ENCODE peak calls at places on chromosome 7, in seven cellular contexts. M, N, U, G, P, X and J are unnamed samples.

GRCh38 chr7:37757563-37757962 is 74.0 kb downstream of the GPR141 start:
- DNase-seq in P (no peak), N (no peak), G (no peak), M (no peak), U (no peak), X (no peak), J (no peak)

GRCh38 chr7:16504019-16504418 is 22.6 kb upstream of the LRRC72 start:
- DNase-seq in U (no peak), X (no peak), G (no peak), N (no peak), P (no peak), M (no peak), J (no peak)

GRCh38 chr7:38411404-38411803 is 138.0 kb upstream of the TARP start:
- DNase-seq in G (no peak), M (no peak), N (no peak), X (no peak), P (no peak), U (peak), J (no peak)

GRCh38 chr7:102122026-102122425 is 164.6 kb upstream of the SH2B2 start:
- DNase-seq in G (no peak), U (no peak), X (no peak), N (no peak), P (no peak), M (no peak), J (no peak)

GRCh38 chr7:81232084-81232799 is 313.4 kb upstream of the SEMA3C start:
- DNase-seq in U (no peak), X (no peak), N (no peak), M (no peak), G (no peak), P (no peak), J (no peak)

GRCh38 chr7:55360486-55360885 is 4.7 kb upstream of the LANCL2 start:
- DNase-seq in M (no peak), X (no peak), U (no peak), P (no peak), G (no peak), N (no peak), J (no peak)

GRCh38 chr7:66950311-66950710 is 29.3 kb downstream of the TMEM248 start:
- DNase-seq in P (no peak), X (no peak), M (no peak), U (peak), N (no peak), G (no peak), J (no peak)

GRCh38 chr7:137109966-137110930 is 233.3 kb downstream of the PTN start:
- DNase-seq in U (no peak), G (no peak), M (no peak), P (no peak), X (no peak), N (no peak), J (no peak)

GRCh38 chr7:117665393-117665792 is 185.6 kb downstream of the CFTR start:
- DNase-seq in U (no peak), P (no peak), X (no peak), M (no peak), G (no peak), N (no peak), J (no peak)

GRCh38 chr7:12025246-12025645 is 185.8 kb upstream of the TMEM106B start:
- DNase-seq in P (no peak), G (no peak), N (no peak), X (no peak), U (no peak), M (no peak), J (no peak)

GRCh38 chr7:77199008-77199966 is at the start of gene FGL2:
- DNase-seq in U (no peak), M (peak), P (no peak), N (no peak), X (no peak), G (peak), J (no peak)

GRCh38 chr7:142176901-142177300 is 65.4 kb downstream of the MGAM2 start:
- DNase-seq in G (no peak), P (no peak), U (no peak), X (no peak), N (no peak), M (no peak), J (no peak)

GRCh38 chr7:79282051-79282694 is 171.3 kb downstream of the MAGI2 start:
- DNase-seq in X (no peak), G (no peak), U (peak), N (no peak), P (peak), M (peak), J (no peak)

GRCh38 chr7:150377116-150377979 is 1.8 kb upstream of the ZNF775 start:
- DNase-seq in N (peak), P (no peak), X (no peak), U (no peak), G (no peak), M (no peak), J (no peak)

GRCh38 chr7:140304071-140304799 is 94.1 kb downstream of the SLC37A3 start:
- DNase-seq in U (peak), X (no peak), P (no peak), G (no peak), M (no peak), N (peak), J (no peak)

GRCh38 chr7:140517546-140518369 is 38.5 kb upstream of the MKRN1 start:
- DNase-seq in N (peak), P (peak), M (peak), X (peak), G (peak), U (peak), J (peak)

GRCh38 chr7:14385074-14385473 is 395.6 kb upstream of the ETV1 start:
- DNase-seq in N (no peak), G (no peak), X (no peak), U (no peak), P (no peak), M (no peak), J (no peak)

GRCh38 chr7:28488061-28488791 is 75.9 kb downstream of the CREB5 start:
- DNase-seq in M (no peak), U (no peak), G (no peak), N (no peak), X (no peak), P (no peak), J (no peak)

GRCh38 chr7:27141138-27141537 is 2.3 kb downstream of the HOXA5 start:
- DNase-seq in M (no peak), N (no peak), X (no peak), U (no peak), G (no peak), P (no peak), J (no peak)

GRCh38 chr7:30434140-30434799 is 44.3 kb downstream of the NOD1 start:
- DNase-seq in G (no peak), P (no peak), U (no peak), X (no peak), M (no peak), N (peak), J (no peak)

GRCh38 chr7:154427527-154427926 is 375.3 kb downstream of the DPP6 start:
- DNase-seq in G (no peak), M (no peak), X (no peak), P (no peak), U (no peak), N (no peak), J (no peak)

GRCh38 chr7:80127412-80128150 is 7.0 kb upstream of the GNAI1 start:
- DNase-seq in X (no peak), M (no peak), U (no peak), N (no peak), G (no peak), P (no peak), J (no peak)

GRCh38 chr7:139867847-139868246 is 38.8 kb downstream of the TBXAS1 start:
- DNase-seq in U (no peak), M (no peak), G (no peak), X (no peak), P (no peak), N (no peak), J (no peak)

GRCh38 chr7:6271091-6271658 is 1.2 kb downstream of the CYTH3 start:
- DNase-seq in U (no peak), X (no peak), N (peak), P (no peak), G (peak), M (peak), J (no peak)

GRCh38 chr7:99597762-99598501 is at the start of gene TMEM225B:
- DNase-seq in P (no peak), N (no peak), M (no peak), U (no peak), G (no peak), X (no peak), J (no peak)

GRCh38 chr7:157002819-157003421 is 7.5 kb downstream of the MNX1 start:
- DNase-seq in N (peak), G (no peak), U (no peak), P (no peak), X (no peak), M (no peak), J (no peak)

GRCh38 chr7:85023066-85023687 is 163.7 kb downstream of the SEMA3D start:
- DNase-seq in X (peak), N (peak), U (peak), P (peak), M (peak), G (no peak), J (peak)

GRCh38 chr7:45580053-45580872 is 6.1 kb downstream of the ADCY1 start:
- DNase-seq in P (no peak), G (no peak), N (no peak), X (no peak), M (no peak), U (peak), J (no peak)
- TF ChIP-seq CTCF in P (peak), G (no peak), N (no peak), X (peak), M (peak), U (peak), J (peak)

GRCh38 chr7:135035252-135035651 is 48.9 kb downstream of the AGBL3 start:
- DNase-seq in N (no peak), M (no peak), U (no peak), X (no peak), G (no peak), P (no peak), J (no peak)
- TF ChIP-seq CTCF in N (no peak), M (no peak), U (no peak), X (no peak), G (no peak), P (no peak), J (no peak)

GRCh38 chr7:20744913-20745587 is 41.6 kb downstream of the SP8 start:
- DNase-seq in U (no peak), N (no peak), P (no peak), M (no peak), G (no peak), X (no peak), J (no peak)
- TF ChIP-seq CTCF in U (no peak), N (no peak), P (no peak), M (no peak), G (no peak), X (no peak), J (peak)

GRCh38 chr7:2553831-2554581 is 1.3 kb downstream of the BRAT1 start:
- DNase-seq in P (no peak), X (no peak), M (no peak), U (peak), G (no peak), N (no peak), J (no peak)

GRCh38 chr7:2558620-2559282 is at the start of gene IQCE:
- DNase-seq in X (peak), G (peak), N (peak), U (peak), P (peak), M (peak), J (peak)

GRCh38 chr7:2553108-2553507 is 2.2 kb downstream of the BRAT1 start:
- DNase-seq in N (no peak), M (no peak), G (no peak), U (no peak), P (no peak), X (no peak), J (no peak)

GRCh38 chr7:2554654-2555053 is 670 bp downstream of the BRAT1 start:
- DNase-seq in G (no peak), P (no peak), U (no peak), N (no peak), M (no peak), X (no peak), J (no peak)

DNA sequence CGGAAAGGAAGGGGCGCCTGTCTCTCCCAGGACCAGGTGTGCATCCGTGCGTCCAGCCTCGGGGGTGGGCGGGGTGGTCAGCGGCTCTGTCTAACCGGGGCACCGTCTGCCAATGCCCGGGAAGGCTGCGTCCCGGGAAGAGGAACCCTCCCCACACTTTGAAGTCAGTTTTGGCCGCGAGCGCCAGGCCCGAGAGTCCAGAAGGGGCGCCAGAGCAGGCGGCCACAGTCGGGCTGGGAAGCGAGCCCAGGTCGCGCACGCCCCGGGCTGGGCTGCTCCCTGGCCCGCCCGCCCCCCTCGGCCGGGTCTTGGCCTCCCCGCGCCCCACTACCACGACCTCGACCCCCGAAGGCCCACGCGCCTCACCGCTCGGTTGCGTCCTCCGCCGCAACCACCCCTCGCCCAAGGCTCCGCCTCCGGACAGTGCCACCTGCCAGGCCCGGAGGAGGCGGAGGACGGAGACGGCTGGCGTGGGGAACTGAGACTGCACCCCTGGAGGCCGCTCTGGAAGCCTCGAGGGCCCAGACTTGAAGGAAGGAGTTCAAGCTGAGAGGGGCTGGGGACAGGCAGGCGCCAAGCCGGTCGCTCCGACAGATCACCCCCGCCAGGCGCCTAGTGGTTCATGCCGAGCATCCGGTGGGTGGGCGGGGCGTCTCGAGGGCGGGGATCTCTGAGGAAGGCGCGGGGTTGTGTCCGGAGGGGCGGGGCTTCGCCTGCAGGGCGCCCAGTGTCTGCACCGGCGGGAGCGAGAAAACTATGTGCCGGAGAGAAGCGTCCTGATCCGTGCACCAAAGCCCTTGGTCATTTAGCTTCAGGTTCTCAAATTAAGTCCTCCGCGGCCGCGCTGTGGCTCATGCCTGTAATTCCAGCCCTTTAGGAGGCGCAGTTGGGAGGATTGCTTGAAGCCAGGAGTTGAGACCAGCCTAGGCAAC is at the start of gene BRAT1:
- DNase-seq in X (peak), P (peak), G (peak), M (peak), U (peak), N (peak), J (peak)
- TF ChIP-seq CTCF in X (peak), P (peak), G (peak), M (peak), U (peak), N (peak), J (peak)

GRCh38 chr7:45055016-45055415 is 33.8 kb downstream of the NACAD start:
- DNase-seq in G (no peak), M (no peak), P (no peak), U (no peak), X (no peak), N (no peak), J (no peak)

GRCh38 chr7:45053941-45054340 is 34.8 kb downstream of the NACAD start:
- DNase-seq in U (no peak), X (no peak), M (no peak), G (no peak), P (no peak), N (no peak), J (no peak)

GRCh38 chr7:45054442-45054841 is 34.3 kb downstream of the NACAD start:
- DNase-seq in U (no peak), P (no peak), N (no peak), G (no peak), X (no peak), M (no peak), J (no peak)

GRCh38 chr7:45052011-45052410 is 36.8 kb downstream of the NACAD start:
- DNase-seq in N (no peak), G (no peak), P (no peak), X (no peak), U (no peak), M (no peak), J (no peak)

DNA sequence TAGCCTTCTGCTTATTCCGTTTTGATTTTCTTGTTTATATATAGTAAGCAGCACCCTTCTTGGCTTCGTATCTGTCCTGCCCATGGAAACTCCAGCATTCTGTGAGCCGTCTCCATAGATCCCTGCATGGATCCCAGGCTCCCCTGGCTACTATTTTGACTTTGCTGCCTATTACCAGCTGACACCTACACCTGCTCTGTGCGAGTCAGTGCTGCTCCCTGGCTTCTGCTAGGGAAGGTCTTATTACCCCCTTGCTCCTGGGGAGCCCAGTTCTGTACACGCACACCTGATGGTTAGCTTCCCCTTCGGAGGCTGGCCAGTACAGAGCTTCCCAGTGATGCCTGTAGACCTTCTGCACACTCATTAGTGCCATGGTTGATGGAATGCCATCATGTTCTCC is 35.4 kb downstream of the NACAD start:
- DNase-seq in N (no peak), P (no peak), X (no peak), U (no peak), G (no peak), M (no peak), J (no peak)
- TF ChIP-seq CTCF in N (no peak), P (no peak), X (no peak), U (no peak), G (no peak), M (no peak), J (no peak)